ENCODE peak calls at places on chromosomes 11 and 22, in six cellular contexts. R is NCI-H1092 treated with DMSO at 0.1 percent for 48 hours; O is stimulated activated CD4-positive, alpha-beta T cell treated with anti-CD3 and anti-CD28 coated beads, Interleukin-2, amount 100 ng/mL, for 24 hours; Q is HFFc6; D is posterior cingulate gyrus; C is adrenal gland. U is an unnamed sample.

GRCh38 chr11:73907191-73907590 is 30.4 kb downstream of the PAAF1 start:
- DNase-seq in R (no peak), O (no peak), Q (peak; percentile 45), D (no peak), C (peak; percentile 84), U (no peak)

GRCh38 chr11:12784987-12785386 is 110.8 kb downstream of the TEAD1 start:
- DNase-seq in R (no peak), O (no peak), Q (no peak), D (no peak), C (no peak), U (peak; percentile 37)

GRCh38 chr11:115920841-115921480 is 416.7 kb upstream of the CADM1 start:
- DNase-seq in R (peak; percentile 65), O (no peak), Q (no peak), D (no peak), C (no peak), U (no peak)

GRCh38 chr11:67572747-67573419 is 10.7 kb upstream of the GSTP1 start:
- DNase-seq in R (peak; percentile 62), O (peak; percentile 40), Q (peak; percentile 22), D (no peak), C (peak; percentile 83), U (no peak)

GRCh38 chr11:72641900-72642814 is 32.1 kb downstream of the PDE2A start:
- DNase-seq in R (no peak), O (no peak), Q (no peak), D (peak; percentile 81), C (no peak), U (peak; percentile 51)

GRCh38 chr11:119371778-119372182 is 9.7 kb downstream of the USP2 start:
- DNase-seq in R (peak; percentile 75), O (no peak), Q (no peak), D (peak; percentile 70), C (no peak), U (no peak)

GRCh38 chr11:78200061-78200460 is 11.3 kb downstream of the USP35 start:
- DNase-seq in R (no peak), O (no peak), Q (no peak), D (no peak), C (no peak), U (no peak)

GRCh38 chr22:22720201-22720723 is 75.8 kb downstream of the GGTLC2 start:
- DNase-seq in R (peak; percentile 50), O (peak; percentile 32), Q (peak; percentile 11), D (no peak), C (no peak), U (no peak)

GRCh38 chr11:100557830-100558611 is 129.1 kb upstream of the ARHGAP42 start:
- DNase-seq in R (no peak), O (no peak), Q (no peak), D (no peak), C (no peak), U (no peak)

GRCh38 chr11:126561327-126561893 is 205.9 kb downstream of the ST3GAL4 start:
- DNase-seq in R (no peak), O (peak; percentile 28), Q (peak; percentile 37), D (no peak), C (peak; percentile 60), U (peak; percentile 23)

GRCh38 chr11:102410382-102410784 is 42.2 kb downstream of the TMEM123 start:
- DNase-seq in R (no peak), O (no peak), Q (no peak), D (no peak), C (no peak), U (no peak)

GRCh38 chr11:32630844-32631243 is 47.2 kb downstream of the EIF3M start:
- DNase-seq in R (no peak), O (no peak), Q (no peak), D (no peak), C (no peak), U (no peak)

GRCh38 chr11:63866211-63866610 is 27.3 kb downstream of the MARK2 start:
- DNase-seq in R (no peak), O (peak; percentile 79), Q (no peak), D (no peak), C (peak; percentile 80), U (peak; percentile 32)

GRCh38 chr11:101127699-101128570 is 1.7 kb downstream of the PGR start:
- DNase-seq in R (no peak), O (no peak), Q (no peak), D (peak; percentile 69), C (peak; percentile 55), U (peak; percentile 33)

GRCh38 chr11:36744375-36745168 is 146.5 kb upstream of the RAG2 start:
- DNase-seq in R (peak; percentile 33), O (peak; percentile 61), Q (peak; percentile 35), D (peak; percentile 74), C (peak; percentile 90), U (peak; percentile 72)

GRCh38 chr11:34105079-34105956 is at the start of gene NAT10:
- DNase-seq in R (peak; percentile 98), O (peak; percentile 97), Q (peak; percentile 99), D (peak; percentile 98), C (peak; percentile 99), U (peak; percentile 96)

GRCh38 chr11:31779268-31779879 is 31.7 kb downstream of the PAX6 start:
- DNase-seq in R (no peak), O (no peak), Q (peak; percentile 69), D (no peak), C (no peak), U (no peak)

GRCh38 chr22:35076648-35077047 is 10.7 kb downstream of the ISX start:
- DNase-seq in R (no peak), O (no peak), Q (no peak), D (no peak), C (no peak), U (no peak)

GRCh38 chr11:77883775-77884174 is 62.8 kb downstream of the AAMDC start:
- DNase-seq in R (no peak), O (no peak), Q (no peak), D (no peak), C (no peak), U (no peak)

GRCh38 chr11:12528487-12528886 is 145.7 kb upstream of the TEAD1 start:
- DNase-seq in R (no peak), O (no peak), Q (no peak), D (no peak), C (no peak), U (no peak)

GRCh38 chr11:19696904-19697303 is 15.7 kb upstream of the NAV2 start:
- DNase-seq in R (no peak), O (no peak), Q (no peak), D (no peak), C (no peak), U (no peak)

GRCh38 chr22:43570531-43571144 is 158.8 kb downstream of the MPPED1 start:
- DNase-seq in R (no peak), O (no peak), Q (no peak), D (peak; percentile 49), C (no peak), U (no peak)

GRCh38 chr22:46119093-46119728 is 31.1 kb upstream of the PPARA start:
- DNase-seq in R (no peak), O (no peak), Q (no peak), D (no peak), C (no peak), U (no peak)

GRCh38 chr22:45246060-45246985 is 5.6 kb upstream of the KIAA0930 start:
- DNase-seq in R (no peak), O (no peak), Q (peak; percentile 91), D (no peak), C (peak; percentile 82), U (no peak)

GRCh38 chr11:71304045-71304444 is 51.7 kb upstream of the SHANK2 start:
- DNase-seq in R (no peak), O (peak; percentile 4), Q (no peak), D (no peak), C (peak; percentile 4), U (no peak)

GRCh38 chr11:70587095-70587389 is 188.7 kb downstream of the CTTN start:
- DNase-seq in R (no peak), O (no peak), Q (no peak), D (peak; percentile 29), C (no peak), U (no peak)

GRCh38 chr11:2590951-2591754 is 108.6 kb downstream of the KCNQ1OT1 start:
- DNase-seq in R (no peak), O (no peak), Q (no peak), D (peak; percentile 92), C (peak; percentile 45), U (no peak)

GRCh38 chr11:127627629-127628462 is 627.3 kb upstream of the KIRREL3 start:
- DNase-seq in R (peak; percentile 99), O (no peak), Q (no peak), D (no peak), C (peak; percentile 54), U (no peak)

GRCh38 chr11:84969103-84969502 is 658.0 kb downstream of the DLG2 start:
- DNase-seq in R (no peak), O (no peak), Q (no peak), D (no peak), C (no peak), U (no peak)

GRCh38 chr22:30890689-30891442 is 77.7 kb downstream of the MORC2 start:
- DNase-seq in R (peak; percentile 1), O (peak; percentile 36), Q (peak; percentile 21), D (peak; percentile 82), C (peak; percentile 75), U (peak; percentile 16)

GRCh38 chr11:77322926-77323590 is 21.6 kb upstream of the GDPD4 start:
- DNase-seq in R (no peak), O (no peak), Q (peak; percentile 10), D (no peak), C (no peak), U (no peak)

U was measured in left ventricle myocardium inferior.